ENCODE peak calls at places on chromosome 5, in eight cellular contexts. Q is SJSA1; T is fibroblast of lung; U is neural progenitor cell; K is CD4-positive, alpha-beta T cell; Z is heart right ventricle; I is ovary; H is spleen. W is an unnamed sample.

GRCh38 chr5:161001604-161002003 is 149.6 kb upstream of the ATP10B start:
- DNase-seq in Q (no peak), T (no peak), U (no peak), K (no peak), Z (no peak), I (no peak), H (no peak), W (no peak)

GRCh38 chr5:167639213-167639612 is 652.2 kb upstream of the WWC1 start:
- DNase-seq in Q (no peak), T (peak), U (no peak), K (no peak), Z (no peak), I (no peak), H (no peak), W (no peak)

GRCh38 chr5:14341571-14342225 is 198.6 kb downstream of the TRIO start:
- DNase-seq in Q (no peak), T (no peak), U (peak), K (no peak), Z (no peak), I (no peak), H (no peak), W (no peak)

GRCh38 chr5:168987540-168988300 is 313.2 kb downstream of the SLIT3 start:
- DNase-seq in Q (peak), T (peak), U (peak), K (peak), Z (peak), I (peak), H (no peak), W (peak)

GRCh38 chr5:11609570-11610322 is 294.5 kb downstream of the CTNND2 start:
- DNase-seq in Q (no peak), T (no peak), U (no peak), K (no peak), Z (no peak), I (no peak), H (no peak), W (no peak)

GRCh38 chr5:144203750-144204596 is 33.3 kb downstream of the KCTD16 start:
- DNase-seq in Q (peak), T (peak), U (peak), K (no peak), Z (peak), I (no peak), H (no peak), W (peak)

GRCh38 chr5:157748740-157749461 is 5.4 kb downstream of the LSM11 start:
- DNase-seq in Q (no peak), T (peak), U (no peak), K (no peak), Z (no peak), I (no peak), H (no peak), W (peak)

GRCh38 chr5:157828949-157829639 is 29.9 kb downstream of the CLINT1 start:
- DNase-seq in Q (no peak), T (no peak), U (peak), K (no peak), Z (no peak), I (no peak), H (no peak), W (peak)

GRCh38 chr5:76831108-76831447 is 12.2 kb downstream of the F2RL1 start:
- DNase-seq in Q (peak), T (peak), U (peak), K (no peak), Z (no peak), I (no peak), H (peak), W (no peak)

GRCh38 chr5:63963080-63963735 is 963 bp upstream of the HTR1A start:
- DNase-seq in Q (peak), T (peak), U (peak), K (no peak), Z (peak), I (peak), H (no peak), W (peak)

GRCh38 chr5:79850941-79851693 is 139.9 kb downstream of the MTX3 start:
- DNase-seq in Q (peak), T (no peak), U (no peak), K (no peak), Z (no peak), I (no peak), H (no peak), W (no peak)
- H3K27ac ChIP-seq in Q (no peak), T (no peak), U (no peak), K (no peak), Z (no peak), I (no peak), H (no peak), W (no peak)

DNA sequence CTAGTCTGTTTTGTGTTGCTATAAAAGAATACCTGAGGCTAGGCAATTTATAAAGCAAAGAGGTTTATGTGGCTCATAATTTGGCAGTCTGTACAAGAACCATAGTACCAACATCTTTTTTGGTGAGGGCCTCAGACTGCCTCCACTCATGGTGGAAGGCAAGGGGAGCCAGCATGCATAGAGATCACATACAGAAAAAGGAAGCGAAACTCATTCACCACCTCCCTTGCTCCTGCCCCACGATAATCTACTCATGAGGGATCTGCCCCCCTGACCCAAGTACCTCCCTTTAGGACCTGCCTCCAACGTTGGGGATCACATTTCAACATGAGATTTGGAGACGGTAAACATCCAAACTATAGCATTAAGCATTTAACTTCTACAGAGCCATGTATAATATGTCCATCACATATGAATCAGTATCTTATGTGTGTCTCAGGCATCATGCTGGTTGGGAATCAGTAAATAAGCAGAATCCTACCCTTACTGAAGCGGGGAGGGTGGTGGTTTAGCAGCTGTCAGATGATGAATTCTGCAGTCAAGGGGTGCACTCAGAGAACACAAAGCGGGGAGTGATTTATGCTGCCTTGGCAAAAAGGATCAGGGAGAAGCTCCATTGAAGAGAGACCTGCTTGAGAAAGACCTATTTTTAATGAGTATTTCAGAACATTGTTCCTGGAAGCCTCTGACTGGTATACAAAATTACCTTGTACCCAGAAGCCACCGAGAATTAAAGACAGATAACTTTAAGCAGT is 34.8 kb downstream of the HMGXB3 start:
- DNase-seq in Q (no peak), T (no peak), U (no peak), K (no peak), Z (no peak), I (no peak), H (no peak), W (no peak)
- H3K27ac ChIP-seq in Q (peak), T (no peak), U (no peak), K (no peak), Z (no peak), I (no peak), H (no peak), W (no peak)

DNA sequence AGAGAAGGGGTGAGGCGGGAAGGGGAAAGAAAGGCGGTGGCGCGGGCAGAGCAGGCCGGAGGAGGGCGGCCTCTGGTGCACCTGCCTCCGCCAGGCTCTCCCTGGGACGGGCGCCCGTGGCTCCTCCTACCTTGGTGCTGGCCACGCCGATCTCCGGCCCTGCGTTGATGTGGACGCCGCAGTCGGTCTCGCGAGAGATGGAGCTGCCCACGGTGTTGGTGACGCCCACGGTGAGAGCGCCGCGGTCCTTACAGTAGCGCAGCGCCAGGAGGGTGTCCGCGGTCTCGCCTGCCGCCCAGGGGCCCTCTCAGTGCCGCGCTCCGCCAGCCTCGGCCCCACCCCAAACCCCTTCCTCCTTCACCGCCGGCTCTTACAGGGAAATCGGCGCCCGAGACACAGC is 21.8 kb upstream of the MAPK9 start:
- DNase-seq in Q (no peak), T (no peak), U (no peak), K (no peak), Z (peak), I (no peak), H (no peak), W (peak)
- H3K27ac ChIP-seq in Q (no peak), T (no peak), U (no peak), K (no peak), Z (no peak), I (no peak), H (no peak), W (no peak)

GRCh38 chr5:78627175-78627574 is 21.4 kb downstream of the LHFPL2 start:
- DNase-seq in Q (no peak), T (peak), U (no peak), K (no peak), Z (no peak), I (no peak), H (no peak), W (no peak)
- H3K27ac ChIP-seq in Q (no peak), T (no peak), U (no peak), K (no peak), Z (no peak), I (no peak), H (no peak), W (no peak)

GRCh38 chr5:151890299-151890698 is 34.4 kb downstream of the GLRA1 start:
- DNase-seq in Q (no peak), T (no peak), U (peak), K (no peak), Z (no peak), I (no peak), H (no peak), W (no peak)
- H3K27ac ChIP-seq in Q (no peak), T (no peak), U (no peak), K (no peak), Z (no peak), I (no peak), H (no peak), W (no peak)

DNA sequence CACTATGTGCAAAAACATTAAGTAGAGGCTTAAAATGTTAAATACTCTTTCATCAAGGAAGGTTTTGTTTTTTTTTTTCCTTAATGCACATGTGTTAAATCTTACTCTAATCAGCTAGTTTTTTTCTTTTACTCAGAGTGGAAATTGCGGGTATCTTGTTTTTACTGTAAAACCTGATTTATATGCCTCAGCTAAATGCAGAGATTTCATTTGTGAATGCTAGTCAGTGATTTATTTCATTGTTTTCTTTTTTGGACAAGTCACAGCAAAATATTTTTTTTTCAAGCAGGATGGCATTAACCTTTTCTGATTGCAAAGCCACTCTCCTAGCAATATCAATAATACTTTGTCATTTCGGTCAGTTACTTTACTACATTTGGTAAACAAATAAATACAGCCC is 579.0 kb upstream of the ZNF608 start:
- DNase-seq in Q (no peak), T (no peak), U (no peak), K (no peak), Z (no peak), I (no peak), H (no peak), W (no peak)
- H3K27ac ChIP-seq in Q (no peak), T (no peak), U (no peak), K (no peak), Z (no peak), I (no peak), H (no peak), W (no peak)

DNA sequence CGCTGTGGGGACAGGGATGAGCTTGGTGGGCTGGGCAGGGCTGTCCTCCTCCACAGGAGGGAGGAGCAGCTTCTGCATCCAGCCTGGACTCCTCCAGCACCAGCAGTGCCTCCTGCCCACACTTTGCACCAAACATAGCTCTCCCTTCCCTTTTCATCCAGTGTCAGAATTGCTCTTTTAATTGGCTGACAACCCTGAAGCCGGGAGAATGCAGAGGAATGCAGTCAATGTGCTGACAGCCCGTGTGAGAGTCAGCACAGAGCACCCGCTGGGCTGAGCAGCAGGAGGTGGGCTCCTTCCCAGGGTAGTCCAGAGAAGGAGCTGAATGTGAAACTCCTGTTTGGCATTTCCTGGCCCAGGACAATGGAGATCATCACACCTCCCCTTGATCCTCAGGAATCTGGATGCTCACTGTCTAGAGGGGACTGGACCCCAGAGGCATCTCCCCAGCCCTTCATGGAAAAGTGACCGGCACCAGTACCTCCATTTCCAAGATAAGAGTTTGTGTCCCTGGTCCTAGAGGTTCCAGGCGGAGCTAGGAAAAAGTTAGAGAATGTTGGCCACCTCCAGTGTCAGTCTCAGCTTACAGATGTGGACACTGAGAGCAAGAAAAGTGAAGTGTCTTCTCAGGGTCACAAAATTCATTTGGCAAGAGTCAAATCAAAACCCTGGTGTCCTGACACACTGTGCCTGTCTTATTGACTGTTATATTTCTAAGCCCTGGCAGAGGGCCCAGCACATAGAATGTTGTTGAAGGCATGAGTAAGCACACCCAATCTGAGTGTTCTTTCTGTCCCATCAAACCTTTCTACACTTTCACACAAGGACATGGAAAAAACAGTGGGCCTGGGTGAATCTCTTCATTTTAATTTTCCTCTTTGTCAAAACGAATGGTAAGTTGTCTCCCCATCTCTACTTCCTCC is 202.1 kb downstream of the SNX18 start:
- DNase-seq in Q (peak), T (peak), U (peak), K (no peak), Z (peak), I (no peak), H (no peak), W (peak)
- H3K27ac ChIP-seq in Q (peak), T (peak), U (no peak), K (no peak), Z (peak), I (no peak), H (peak), W (no peak)

W was measured in RWPE1.